ENCODE peak calls at places on chromosomes 11 and 22, in ten cellular contexts. B, D, L, Z, T, Y, E, P, R and F are unnamed samples.

GRCh38 chr11:66883021-66883968 is 26.4 kb downstream of the LRFN4 start:
- DNase-seq in B (peak; percentile 85), D (no peak), L (no peak), Z (peak; percentile 60), T (peak; percentile 93), Y (no peak), E (peak; percentile 62), P (peak; percentile 92), R (peak; percentile 70), F (no peak)

GRCh38 chr11:24963879-24964278 is 467.0 kb downstream of the LUZP2 start:
- DNase-seq in B (peak; percentile 29), D (no peak), L (no peak), Z (no peak), T (no peak), Y (no peak), E (no peak), P (no peak), R (no peak), F (no peak)

GRCh38 chr11:119666463-119667131 is 62.4 kb downstream of the NECTIN1 start:
- DNase-seq in B (peak; percentile 25), D (peak; percentile 79), L (peak; percentile 10), Z (peak; percentile 58), T (peak; percentile 61), Y (peak; percentile 73), E (peak; percentile 75), P (peak; percentile 90), R (peak; percentile 61), F (peak; percentile 88)

GRCh38 chr22:43272301-43272700 is 70.9 kb downstream of the SCUBE1 start:
- DNase-seq in B (peak; percentile 63), D (no peak), L (no peak), Z (no peak), T (no peak), Y (no peak), E (no peak), P (no peak), R (no peak), F (no peak)

GRCh38 chr22:43066844-43067385 is 22.3 kb downstream of the TTLL1 start:
- DNase-seq in B (peak; percentile 69), D (no peak), L (no peak), Z (peak; percentile 69), T (no peak), Y (no peak), E (peak; percentile 71), P (no peak), R (no peak), F (no peak)

GRCh38 chr22:39176673-39177455 is 24.4 kb upstream of the CBX7 start:
- DNase-seq in B (no peak), D (no peak), L (no peak), Z (no peak), T (no peak), Y (no peak), E (no peak), P (peak; percentile 33), R (no peak), F (peak; percentile 79)

GRCh38 chr22:32183625-32184024 is 21.2 kb downstream of the RFPL2 start:
- DNase-seq in B (no peak), D (no peak), L (no peak), Z (no peak), T (no peak), Y (no peak), E (no peak), P (no peak), R (no peak), F (no peak)

GRCh38 chr11:69534166-69534530 is 52.7 kb downstream of the LINC01488 start:
- DNase-seq in B (no peak), D (no peak), L (no peak), Z (no peak), T (no peak), Y (no peak), E (no peak), P (no peak), R (no peak), F (no peak)

GRCh38 chr11:114612686-114613085 is 17.1 kb upstream of the NXPE4 start:
- DNase-seq in B (no peak), D (no peak), L (no peak), Z (no peak), T (no peak), Y (no peak), E (no peak), P (no peak), R (peak; percentile 0), F (no peak)

GRCh38 chr11:114609429-114609828 is 13.8 kb upstream of the NXPE4 start:
- DNase-seq in B (no peak), D (no peak), L (no peak), Z (no peak), T (no peak), Y (no peak), E (no peak), P (no peak), R (no peak), F (peak; percentile 15)

GRCh38 chr11:114614127-114614720 is 18.6 kb upstream of the NXPE4 start:
- DNase-seq in B (no peak), D (no peak), L (no peak), Z (no peak), T (no peak), Y (no peak), E (no peak), P (no peak), R (no peak), F (peak; percentile 42)

GRCh38 chr11:114610550-114610949 is 15.0 kb upstream of the NXPE4 start:
- DNase-seq in B (no peak), D (no peak), L (no peak), Z (no peak), T (no peak), Y (no peak), E (no peak), P (no peak), R (peak; percentile 1), F (peak; percentile 13)

DNA sequence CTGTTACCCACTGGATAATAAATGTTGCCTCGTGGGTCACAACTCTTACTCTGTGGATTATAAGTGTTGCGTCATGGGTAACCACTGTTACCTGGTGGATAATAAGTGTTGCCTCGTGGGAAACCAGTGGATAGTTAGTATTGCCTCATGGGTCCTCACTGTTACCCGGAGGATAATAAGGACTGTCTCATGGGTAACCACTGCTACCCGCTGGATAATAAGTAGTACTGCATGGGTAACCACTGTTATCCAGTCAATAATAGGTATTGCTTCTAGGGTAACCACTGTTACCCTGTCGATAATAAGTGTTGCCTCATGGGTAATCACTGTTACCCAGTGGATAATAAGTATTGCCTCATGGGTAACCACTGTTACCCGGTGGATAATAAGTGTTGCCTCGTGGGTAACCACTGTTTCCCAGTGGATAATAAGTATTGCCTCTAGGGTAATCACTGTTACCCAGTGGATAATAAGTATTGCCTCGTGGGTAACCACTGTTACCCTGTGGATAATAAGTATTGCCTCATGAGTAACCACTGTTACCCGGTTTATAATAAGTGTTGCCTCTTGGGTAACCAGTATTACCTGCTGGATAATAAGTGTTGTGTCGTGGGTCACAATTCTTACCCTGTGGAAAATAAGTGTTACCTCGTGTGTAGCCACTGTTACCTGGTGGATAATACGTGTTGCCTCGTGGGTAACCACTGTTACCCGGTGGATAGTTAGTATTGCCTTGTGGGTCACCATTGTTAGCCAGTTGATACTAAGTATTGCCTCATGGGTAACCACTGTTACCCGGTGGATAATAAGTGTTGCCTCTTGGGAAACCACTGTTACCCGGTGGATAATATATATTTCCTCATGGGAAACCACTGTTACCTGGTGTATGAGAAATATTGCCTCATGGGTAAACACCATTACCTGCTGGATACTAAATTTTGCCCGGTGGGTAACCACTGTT is 15.7 kb upstream of the NXPE4 start:
- DNase-seq in B (no peak), D (no peak), L (no peak), Z (no peak), T (peak; percentile 4), Y (no peak), E (peak; percentile 20), P (peak; percentile 1), R (peak; percentile 2), F (no peak)
- TF ChIP-seq CTCF in B (no peak), D (no peak), L (no peak), Z (no peak), T (no peak), Y (no peak), E (peak; percentile 26), P (peak; percentile 43), R (peak; percentile 47), F (no peak)

DNA sequence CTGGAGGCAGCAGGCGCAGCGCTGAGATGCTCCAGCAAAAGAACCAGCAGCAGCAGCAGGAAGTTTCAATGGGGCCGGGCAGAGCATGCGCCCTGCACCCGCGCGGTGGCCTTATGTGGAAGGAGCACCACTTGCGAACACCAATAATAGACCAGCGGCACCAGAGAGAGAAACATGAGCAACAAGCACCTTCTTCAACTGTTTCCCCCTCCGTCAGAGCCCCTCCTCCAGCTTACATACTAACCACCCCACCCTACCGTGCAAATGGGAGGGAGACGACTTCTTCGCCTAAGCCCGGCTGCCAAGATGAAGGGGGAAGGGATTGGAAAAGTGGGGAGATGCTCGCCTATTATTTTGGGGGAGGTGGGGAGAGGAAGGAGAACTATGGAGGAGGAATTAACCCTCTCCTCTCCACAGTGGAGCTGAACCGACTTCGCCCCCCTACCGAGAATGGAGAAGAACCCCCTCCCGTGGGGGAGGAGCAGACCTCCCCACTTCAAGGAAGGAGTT is 1.1 kb downstream of the RSF1 start:
- DNase-seq in B (peak; percentile 93), D (peak; percentile 71), L (peak; percentile 55), Z (peak; percentile 84), T (peak; percentile 89), Y (peak; percentile 90), E (peak; percentile 82), P (peak; percentile 88), R (peak; percentile 89), F (peak; percentile 92)
- TF ChIP-seq CTCF in B (peak; percentile 18), D (no peak), L (peak; percentile 13), Z (no peak), T (no peak), Y (no peak), E (no peak), P (no peak), R (peak; percentile 37), F (no peak)

GRCh38 chr11:72821920-72822799 is 7.9 kb downstream of the ATG16L2 start:
- DNase-seq in B (peak; percentile 85), D (peak; percentile 95), L (peak; percentile 58), Z (peak; percentile 81), T (peak; percentile 91), Y (peak; percentile 80), E (peak; percentile 77), P (peak; percentile 96), R (peak; percentile 88), F (peak; percentile 96)
- TF ChIP-seq CTCF in B (no peak), D (peak; percentile 26), L (peak; percentile 4), Z (no peak), T (no peak), Y (peak; percentile 57), E (no peak), P (peak; percentile 34), R (peak; percentile 73), F (peak; percentile 26)

DNA sequence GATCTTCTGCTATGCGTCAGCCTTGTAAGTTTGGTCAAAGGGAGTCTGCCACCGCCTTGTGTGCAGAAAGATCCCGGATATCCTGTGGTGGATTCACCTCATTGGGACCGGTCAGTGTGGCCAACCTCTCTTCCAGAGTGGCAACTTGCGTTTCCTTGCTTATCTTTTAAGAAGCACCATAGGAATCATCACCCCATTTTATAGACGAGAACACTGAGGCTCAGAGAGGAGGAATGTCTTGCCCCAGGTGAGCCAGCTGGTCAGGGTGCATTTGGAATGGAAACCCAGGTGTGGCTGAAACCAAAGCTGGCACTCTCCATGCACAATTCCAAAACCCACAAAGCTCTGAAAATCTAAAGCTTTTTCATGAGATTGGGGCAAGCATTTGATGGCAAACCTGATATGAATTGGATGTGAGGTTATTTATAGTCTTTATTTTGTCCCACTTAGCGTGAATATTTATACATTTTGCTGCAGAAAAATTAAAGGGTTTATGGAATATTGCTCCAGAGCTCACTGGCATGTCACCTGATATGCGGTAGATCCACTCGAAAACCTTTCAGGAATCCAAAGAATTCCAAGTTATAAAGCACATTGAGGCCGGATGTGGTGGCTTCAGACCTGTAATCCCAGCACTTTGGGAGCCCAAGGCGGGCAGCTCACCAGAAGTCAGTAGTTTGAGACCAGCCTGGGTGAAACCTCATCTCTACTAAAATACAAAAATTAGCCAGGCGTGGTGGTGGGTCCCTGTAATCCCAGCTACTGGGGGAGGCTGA is 12.1 kb upstream of the EIF3D start:
- DNase-seq in B (peak; percentile 69), D (no peak), L (no peak), Z (peak; percentile 24), T (no peak), Y (no peak), E (no peak), P (peak; percentile 55), R (no peak), F (no peak)
- TF ChIP-seq CTCF in B (no peak), D (no peak), L (no peak), Z (no peak), T (no peak), Y (no peak), E (no peak), P (no peak), R (no peak), F (no peak)